ENCODE peak calls at places on chromosome 11, in eight cellular contexts. X is activated CD8-positive, alpha-beta memory T cell treated with anti-CD3 and anti-CD28 coated beads for 4 hours; L is LoVo; H is GM18507; G is T-helper 1 cell; Y is NCI-H2171; P is GM04504; B is NCI-H1092 treated with DMSO at 0.1 percent for 48 hours. Q is an unnamed sample.

GRCh38 chr11:120304526-120304925 is 20.6 kb upstream of the TLCD5 start:
- DNase-seq in X (no peak), L (peak; percentile 70), H (no peak), G (no peak), Y (no peak), P (no peak), B (no peak), Q (no peak)

GRCh38 chr11:1153951-1154487 is 3.7 kb upstream of the MUC5AC start:
- DNase-seq in X (no peak), L (peak; percentile 75), H (no peak), G (no peak), Y (no peak), P (peak; percentile 94), B (no peak), Q (peak; percentile 97)

GRCh38 chr11:15901790-15902189 is 454.6 kb downstream of the SOX6 start:
- DNase-seq in X (no peak), L (no peak), H (no peak), G (no peak), Y (no peak), P (no peak), B (no peak), Q (no peak)

GRCh38 chr11:121964591-121964990 is 151.4 kb downstream of the BLID start:
- DNase-seq in X (no peak), L (no peak), H (no peak), G (no peak), Y (no peak), P (peak; percentile 43), B (no peak), Q (peak; percentile 46)

GRCh38 chr11:134560566-134561347 is 148.7 kb upstream of the B3GAT1 start:
- DNase-seq in X (no peak), L (no peak), H (no peak), G (no peak), Y (no peak), P (no peak), B (no peak), Q (no peak)

GRCh38 chr11:120398184-120398583 is 62.0 kb downstream of the ARHGEF12 start:
- DNase-seq in X (no peak), L (no peak), H (no peak), G (no peak), Y (no peak), P (no peak), B (no peak), Q (no peak)

GRCh38 chr11:120217941-120218694 is 7.3 kb downstream of the OAF start:
- DNase-seq in X (no peak), L (no peak), H (no peak), G (no peak), Y (no peak), P (no peak), B (peak; percentile 51), Q (no peak)

GRCh38 chr11:19892387-19892786 is 179.8 kb downstream of the NAV2 start:
- DNase-seq in X (no peak), L (no peak), H (no peak), G (no peak), Y (no peak), P (no peak), B (no peak), Q (no peak)

GRCh38 chr11:69133251-69133650 is 22.5 kb upstream of the SMIM38 start:
- DNase-seq in X (no peak), L (no peak), H (no peak), G (no peak), Y (no peak), P (no peak), B (no peak), Q (no peak)

GRCh38 chr11:126394036-126394435 is 38.5 kb downstream of the ST3GAL4 start:
- DNase-seq in X (no peak), L (no peak), H (no peak), G (no peak), Y (no peak), P (no peak), B (no peak), Q (no peak)

GRCh38 chr11:89381094-89381493 is 110.1 kb downstream of the NOX4 start:
- DNase-seq in X (no peak), L (no peak), H (no peak), G (no peak), Y (no peak), P (peak; percentile 76), B (no peak), Q (peak; percentile 34)

GRCh38 chr11:44985721-44986120 is 35.0 kb upstream of the TP53I11 start:
- DNase-seq in X (no peak), L (no peak), H (no peak), G (no peak), Y (no peak), P (no peak), B (no peak), Q (no peak)

GRCh38 chr11:33931032-33931431 is 39.2 kb upstream of the LMO2 start:
- DNase-seq in X (no peak), L (no peak), H (no peak), G (no peak), Y (no peak), P (no peak), B (no peak), Q (no peak)

GRCh38 chr11:100810146-100810545 is 123.1 kb downstream of the ARHGAP42 start:
- DNase-seq in X (no peak), L (peak; percentile 18), H (no peak), G (no peak), Y (no peak), P (no peak), B (no peak), Q (no peak)

GRCh38 chr11:7595016-7595869 is 78.1 kb downstream of the CYB5R2 start:
- DNase-seq in X (no peak), L (no peak), H (no peak), G (no peak), Y (no peak), P (no peak), B (no peak), Q (no peak)

GRCh38 chr11:125262825-125263218 is 98.3 kb downstream of the PKNOX2 start:
- DNase-seq in X (no peak), L (no peak), H (no peak), G (no peak), Y (no peak), P (no peak), B (peak; percentile 50), Q (peak; percentile 36)

GRCh38 chr11:794766-795637 is 3.1 kb downstream of the SLC25A22 start:
- DNase-seq in X (no peak), L (no peak), H (no peak), G (no peak), Y (no peak), P (no peak), B (no peak), Q (no peak)

GRCh38 chr11:15673408-15673811 is 558.7 kb downstream of the INSC start:
- DNase-seq in X (no peak), L (no peak), H (no peak), G (no peak), Y (no peak), P (no peak), B (peak; percentile 74), Q (no peak)

GRCh38 chr11:119832536-119832935 is 103.5 kb upstream of the NECTIN1 start:
- DNase-seq in X (no peak), L (no peak), H (no peak), G (no peak), Y (no peak), P (peak; percentile 4), B (peak; percentile 87), Q (peak; percentile 29)

GRCh38 chr11:122486793-122487495 is 168.6 kb upstream of the UBASH3B start:
- DNase-seq in X (no peak), L (no peak), H (no peak), G (no peak), Y (no peak), P (no peak), B (no peak), Q (no peak)

GRCh38 chr11:94028436-94028835 is 7.3 kb downstream of the HEPHL1 start:
- DNase-seq in X (no peak), L (no peak), H (no peak), G (no peak), Y (peak; percentile 4), P (no peak), B (no peak), Q (peak; percentile 70)

GRCh38 chr11:9264381-9265210 is 554 bp downstream of the DENND5A start:
- DNase-seq in X (no peak), L (peak; percentile 32), H (no peak), G (peak; percentile 16), Y (no peak), P (peak; percentile 50), B (peak; percentile 13), Q (peak; percentile 69)

GRCh38 chr11:71998649-71999310 is at the start of gene IL18BP:
- DNase-seq in X (no peak), L (no peak), H (peak; percentile 51), G (no peak), Y (no peak), P (no peak), B (no peak), Q (no peak)

GRCh38 chr11:12775955-12776354 is 101.7 kb downstream of the TEAD1 start:
- DNase-seq in X (no peak), L (no peak), H (no peak), G (no peak), Y (no peak), P (no peak), B (no peak), Q (no peak)

GRCh38 chr11:75326439-75326810 is 25.0 kb downstream of the ARRB1 start:
- DNase-seq in X (no peak), L (no peak), H (no peak), G (no peak), Y (no peak), P (no peak), B (no peak), Q (no peak)

GRCh38 chr11:48078661-48079060 is 98.3 kb downstream of the PTPRJ start:
- DNase-seq in X (no peak), L (no peak), H (no peak), G (no peak), Y (peak; percentile 8), P (no peak), B (no peak), Q (no peak)

GRCh38 chr11:71927813-71928738 is at the start of gene XNDC1N:
- DNase-seq in X (no peak), L (peak; percentile 88), H (peak; percentile 60), G (peak; percentile 67), Y (peak; percentile 88), P (no peak), B (peak; percentile 99), Q (peak; percentile 84)

GRCh38 chr11:72685560-72686480 is 11.6 kb upstream of the PDE2A start:
- DNase-seq in X (peak; percentile 21), L (no peak), H (no peak), G (no peak), Y (no peak), P (no peak), B (no peak), Q (peak; percentile 49)

GRCh38 chr11:68968306-68969255 is 12.2 kb downstream of the MRGPRD start:
- DNase-seq in X (no peak), L (no peak), H (no peak), G (no peak), Y (no peak), P (no peak), B (no peak), Q (no peak)